ENCODE peak calls at places on chromosomes 3 and 15, in seven cellular contexts. H is ovary, K is dorsolateral prefrontal cortex, N is prostate gland, A is stomach, F is IMR-90, R is suprapubic skin. T is an unnamed sample.

GRCh38 chr3:184630861-184631260 is 69.3 kb downstream of the EPHB3 start:
- DNase-seq in N (no peak), A (no peak), F (no peak), H (no peak), K (no peak), R (no peak), T (no peak)

GRCh38 chr15:62059818-62060115 is 480 bp downstream of the VPS13C start:
- DNase-seq in R (peak; percentile 73), K (no peak), H (peak; percentile 58), N (peak; percentile 23), F (peak; percentile 51), A (peak; percentile 55), T (no peak)

GRCh38 chr3:188296761-188297689 is 143.1 kb downstream of the LPP start:
- DNase-seq in H (no peak), A (no peak), R (no peak), F (peak; percentile 83), K (no peak), N (no peak), T (peak; percentile 42)

GRCh38 chr3:18758047-18758704 is 333.0 kb upstream of the SATB1 start:
- DNase-seq in K (no peak), H (no peak), R (no peak), N (peak; percentile 90), F (no peak), A (no peak), T (peak; percentile 1)

GRCh38 chr3:196754215-196754937 is 14.7 kb downstream of the PAK2 start:
- DNase-seq in H (no peak), A (peak; percentile 58), N (no peak), R (no peak), F (no peak), K (no peak), T (no peak)

GRCh38 chr15:56496635-56497034 is 31.7 kb upstream of the MNS1 start:
- DNase-seq in N (peak; percentile 17), F (peak; percentile 79), R (no peak), K (no peak), A (no peak), H (no peak), T (peak; percentile 68)

GRCh38 chr15:34855397-34855796 is 60.0 kb upstream of the ACTC1 start:
- DNase-seq in A (no peak), F (peak; percentile 79), N (no peak), K (no peak), H (no peak), R (no peak), T (peak; percentile 13)

GRCh38 chr3:10303105-10303504 is 10.4 kb upstream of the GHRL start:
- DNase-seq in A (no peak), N (no peak), F (no peak), H (no peak), R (no peak), K (no peak), T (no peak)

GRCh38 chr15:65931221-65931620 is 61.9 kb downstream of the RAB11A start:
- DNase-seq in N (no peak), K (no peak), F (no peak), A (no peak), H (no peak), R (no peak), T (no peak)

GRCh38 chr15:68271854-68272471 is 5.6 kb upstream of the FEM1B start:
- DNase-seq in K (peak; percentile 77), N (peak; percentile 86), R (peak; percentile 70), A (no peak), F (peak; percentile 92), H (peak; percentile 45), T (peak; percentile 96)

GRCh38 chr3:36700537-36701248 is 63.7 kb downstream of the DCLK3 start:
- DNase-seq in H (peak; percentile 52), F (peak; percentile 85), R (no peak), K (peak; percentile 61), N (peak; percentile 27), A (no peak), T (no peak)

GRCh38 chr3:141342386-141342785 is 25.9 kb upstream of the ZBTB38 start:
- DNase-seq in F (no peak), H (no peak), R (no peak), K (no peak), A (no peak), N (no peak), T (no peak)

GRCh38 chr3:52703356-52703755 is 2.2 kb downstream of the GLT8D1 start:
- DNase-seq in H (no peak), R (no peak), N (no peak), F (no peak), A (no peak), K (no peak), T (no peak)

GRCh38 chr3:168095611-168096209 is at the start of gene GOLIM4:
- DNase-seq in K (peak; percentile 96), F (peak; percentile 97), R (peak; percentile 97), H (peak; percentile 92), N (peak; percentile 94), A (peak; percentile 94), T (peak; percentile 95)

GRCh38 chr15:44788748-44789147 is 52.4 kb downstream of the TRIM69 start:
- DNase-seq in H (no peak), N (no peak), K (no peak), F (no peak), A (no peak), R (no peak), T (no peak)

GRCh38 chr3:76065975-76066374 is 280.6 kb upstream of the ZNF717 start:
- DNase-seq in K (no peak), R (no peak), N (no peak), H (no peak), F (peak; percentile 30), A (no peak), T (peak; percentile 18)

DNA sequence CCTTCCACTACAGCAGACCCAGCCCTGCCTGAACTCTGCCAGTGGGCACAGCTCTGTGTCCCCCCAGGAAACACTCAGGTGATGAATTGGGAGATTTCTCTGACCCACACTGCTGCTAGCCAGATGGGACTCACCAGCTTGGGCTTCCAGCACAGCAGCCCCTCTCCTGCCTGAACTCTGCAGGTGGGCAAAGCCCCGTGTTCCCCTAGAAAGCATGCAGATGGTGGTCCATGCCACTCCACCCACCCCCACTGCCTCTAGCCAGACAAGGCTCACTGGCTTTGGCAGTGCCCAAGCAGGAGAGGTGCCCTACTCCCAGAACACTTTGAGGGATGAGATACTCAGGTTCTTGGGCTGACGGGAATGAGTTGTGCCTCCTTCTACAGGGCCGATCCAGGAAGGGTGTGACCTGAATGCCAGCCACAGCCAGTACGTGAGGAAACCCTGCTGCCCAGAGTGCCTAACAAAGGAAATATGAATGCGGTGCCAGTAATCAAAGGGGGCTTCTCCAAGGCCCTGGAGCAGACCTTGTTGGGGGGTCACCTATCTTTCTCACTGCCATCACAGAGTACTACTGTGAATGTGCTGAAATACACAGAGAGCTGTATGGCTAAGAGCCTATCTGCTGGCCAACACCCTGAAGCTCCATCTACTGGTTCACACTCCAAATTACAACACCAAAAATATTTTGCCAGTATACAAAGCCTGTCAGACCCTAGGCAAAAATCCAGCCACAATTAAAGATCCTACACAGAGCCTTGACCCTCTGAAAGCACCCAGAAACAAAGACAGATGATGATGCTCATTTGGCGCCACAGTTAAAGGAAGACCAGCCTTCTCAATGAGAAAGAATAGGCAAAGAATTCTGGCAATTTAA is 61.9 kb downstream of the BTLA start:
- DNase-seq in H (no peak), A (no peak), R (no peak), K (no peak), N (no peak), F (peak; percentile 58), T (peak; percentile 3)
- TF ChIP-seq CTCF in H (no peak), A (no peak), R (no peak), K (no peak), N (no peak), F (peak; percentile 56), T (no peak)

GRCh38 chr15:89121414-89121813 is 33.2 kb downstream of the ABHD2 start:
- DNase-seq in H (no peak), K (no peak), F (no peak), N (no peak), R (no peak), A (peak; percentile 56), T (peak; percentile 81)
- H3K27ac ChIP-seq in H (no peak overlapping the region), K (no peak overlapping the region), F (no peak overlapping the region), N (peak overlapping the region; percentile 92), R (peak overlapping the region; percentile 87), A (peak overlapping the region; percentile 82), T (peak overlapping the region; percentile 69)

GRCh38 chr3:541328-541727 is 344.8 kb downstream of the CHL1 start:
- DNase-seq in A (no peak), N (no peak), R (no peak), F (no peak), K (no peak), H (no peak), T (no peak)

GRCh38 chr3:536417-536813 is 339.9 kb downstream of the CHL1 start:
- DNase-seq in K (no peak), N (no peak), F (no peak), A (no peak), H (no peak), R (no peak), T (no peak)

DNA sequence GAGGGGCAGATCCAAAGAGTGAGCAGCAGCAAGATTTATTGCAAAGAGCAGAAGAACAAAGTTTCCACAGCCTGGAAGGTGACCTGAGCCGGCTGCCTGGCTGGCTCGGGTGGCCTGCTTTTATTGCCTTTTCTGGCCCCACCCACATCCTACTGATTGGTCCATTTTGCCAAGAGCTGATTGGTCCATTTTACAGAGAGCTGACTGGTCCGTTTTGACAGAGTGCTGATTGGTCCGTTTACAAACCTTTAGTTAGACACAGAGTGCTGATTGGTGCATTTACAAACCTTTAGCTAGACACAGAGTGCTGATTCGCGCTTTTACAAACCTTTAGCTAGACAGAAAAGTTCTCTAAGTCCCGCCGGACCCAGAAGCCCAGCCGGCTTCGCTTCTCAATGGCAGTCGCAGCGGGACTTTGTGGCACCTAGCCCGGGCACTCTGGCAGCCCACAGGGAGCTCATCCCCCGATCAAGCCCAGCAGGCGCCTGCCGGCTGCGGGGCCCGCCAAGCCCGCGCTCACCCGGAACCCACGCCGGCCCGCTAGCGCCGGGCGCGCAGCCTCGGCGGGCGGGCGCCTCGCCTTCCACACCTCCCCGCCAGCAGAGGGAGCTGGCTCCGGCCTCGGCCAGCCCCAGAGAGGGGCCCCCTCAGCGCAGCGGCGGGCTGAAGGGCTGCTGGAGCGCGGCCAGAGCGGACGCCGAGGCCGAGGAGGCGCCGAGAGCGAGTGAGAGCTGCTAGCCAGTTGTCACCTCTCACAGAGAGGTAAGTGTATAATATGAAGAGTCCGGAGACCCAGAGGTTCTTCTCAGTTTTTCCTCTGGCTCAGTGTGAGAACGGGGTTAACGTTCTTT is 339.2 kb downstream of the CHL1 start:
- DNase-seq in A (no peak), H (peak; percentile 9), F (peak; percentile 11), R (no peak), K (no peak), N (no peak), T (no peak)
- TF ChIP-seq CTCF in A (peak; percentile 27), H (no peak), F (peak; percentile 34), R (no peak), K (peak; percentile 11), N (no peak), T (peak; percentile 76)

GRCh38 chr3:126355777-126356372 is 1.3 kb downstream of the KLF15 start:
- DNase-seq in H (peak; percentile 95), A (peak; percentile 98), K (peak; percentile 94), F (peak; percentile 52), R (peak; percentile 98), N (peak; percentile 98), T (peak; percentile 25)

GRCh38 chr3:126356373-126357298 is 572 bp downstream of the KLF15 start:
- DNase-seq in R (peak; percentile 80), A (no peak), K (peak; percentile 57), N (peak; percentile 41), F (no peak), H (peak; percentile 80), T (no peak)

GRCh38 chr3:126353694-126354321 is 3.4 kb downstream of the KLF15 start:
- DNase-seq in N (no peak), K (peak; percentile 30), A (no peak), R (peak; percentile 58), H (peak; percentile 27), F (no peak), T (no peak)

GRCh38 chr3:126354776-126355175 is 2.4 kb downstream of the KLF15 start:
- DNase-seq in A (no peak), F (no peak), N (no peak), R (peak; percentile 58), K (no peak), H (peak; percentile 41), T (no peak)

GRCh38 chr3:126355251-126355650 is 2.0 kb downstream of the KLF15 start:
- DNase-seq in R (no peak), A (no peak), K (no peak), F (no peak), H (peak; percentile 35), N (no peak), T (no peak)
- H3K27ac ChIP-seq in R (peak overlapping the region; percentile 4), A (peak overlapping the region; percentile 99), K (peak overlapping the region; percentile 99), F (no peak overlapping the region), H (peak overlapping the region; percentile 95), N (peak overlapping the region; percentile 97), T (peak overlapping the region; percentile 60)

T was measured in RWPE1.